ENCODE peak calls at places on chromosome 11, in ten cellular contexts. S is spleen; P is psoas muscle; K is neural progenitor cell; J is endodermal cell; X is fibroblast of lung; H is CD4-positive, alpha-beta T cell; E is GM20000; Z is AG10803; W is heart right ventricle. U is an unnamed sample.

GRCh38 chr11:11512929-11513328 is 108.9 kb downstream of the GALNT18 start:
- DNase-seq in S (no peak), P (no peak), K (no peak), J (no peak), X (no peak), H (no peak), E (no peak), Z (peak; percentile 1), W (no peak), U (no peak)

GRCh38 chr11:45665933-45666647 is 668 bp upstream of the CHST1 start:
- DNase-seq in S (no peak), P (peak; percentile 75), K (no peak), J (no peak), X (no peak), H (no peak), E (no peak), Z (no peak), W (no peak), U (no peak)

GRCh38 chr11:119107538-119108150 is 500 bp downstream of the C2CD2L start:
- DNase-seq in S (no peak), P (no peak), K (peak; percentile 52), J (peak; percentile 66), X (no peak), H (no peak), E (peak; percentile 59), Z (no peak), W (no peak), U (peak; percentile 93)

GRCh38 chr11:75463106-75463774 is 30.2 kb upstream of the KLHL35 start:
- DNase-seq in S (peak; percentile 74), P (no peak), K (no peak), J (no peak), X (no peak), H (no peak), E (no peak), Z (no peak), W (no peak), U (no peak)

GRCh38 chr11:112784323-112785073 is 176.7 kb upstream of the NCAM1 start:
- DNase-seq in S (no peak), P (peak; percentile 65), K (peak; percentile 39), J (peak; percentile 70), X (peak; percentile 95), H (no peak), E (no peak), Z (peak; percentile 94), W (peak; percentile 68), U (no peak)

GRCh38 chr11:116896211-116896610 is 58.8 kb upstream of the APOA1 start:
- DNase-seq in S (no peak), P (no peak), K (no peak), J (no peak), X (peak; percentile 36), H (no peak), E (no peak), Z (no peak), W (no peak), U (no peak)

GRCh38 chr11:29534831-29535230 is 482.0 kb downstream of the KCNA4 start:
- DNase-seq in S (no peak), P (no peak), K (no peak), J (no peak), X (peak; percentile 37), H (no peak), E (no peak), Z (peak; percentile 9), W (no peak), U (no peak)

GRCh38 chr11:17591293-17591692 is 44.2 kb downstream of the OTOG start:
- DNase-seq in S (peak; percentile 56), P (peak; percentile 35), K (no peak), J (peak; percentile 17), X (no peak), H (no peak), E (no peak), Z (no peak), W (no peak), U (no peak)

GRCh38 chr11:14372011-14372410 is 13.0 kb upstream of the RRAS2 start:
- DNase-seq in S (no peak), P (no peak), K (no peak), J (peak; percentile 66), X (no peak), H (no peak), E (no peak), Z (no peak), W (no peak), U (no peak)

GRCh38 chr11:14376920-14377319 is 17.9 kb upstream of the RRAS2 start:
- DNase-seq in S (no peak), P (no peak), K (no peak), J (peak; percentile 33), X (peak; percentile 18), H (no peak), E (no peak), Z (no peak), W (no peak), U (no peak)

GRCh38 chr11:14373941-14374646 is 15.1 kb upstream of the RRAS2 start:
- DNase-seq in S (no peak), P (peak; percentile 68), K (no peak), J (peak; percentile 34), X (peak; percentile 80), H (no peak), E (no peak), Z (peak; percentile 94), W (peak; percentile 48), U (no peak)

GRCh38 chr11:14378171-14378570 is 19.2 kb upstream of the RRAS2 start:
- DNase-seq in S (no peak), P (no peak), K (no peak), J (no peak), X (no peak), H (no peak), E (no peak), Z (no peak), W (no peak), U (no peak)

DNA sequence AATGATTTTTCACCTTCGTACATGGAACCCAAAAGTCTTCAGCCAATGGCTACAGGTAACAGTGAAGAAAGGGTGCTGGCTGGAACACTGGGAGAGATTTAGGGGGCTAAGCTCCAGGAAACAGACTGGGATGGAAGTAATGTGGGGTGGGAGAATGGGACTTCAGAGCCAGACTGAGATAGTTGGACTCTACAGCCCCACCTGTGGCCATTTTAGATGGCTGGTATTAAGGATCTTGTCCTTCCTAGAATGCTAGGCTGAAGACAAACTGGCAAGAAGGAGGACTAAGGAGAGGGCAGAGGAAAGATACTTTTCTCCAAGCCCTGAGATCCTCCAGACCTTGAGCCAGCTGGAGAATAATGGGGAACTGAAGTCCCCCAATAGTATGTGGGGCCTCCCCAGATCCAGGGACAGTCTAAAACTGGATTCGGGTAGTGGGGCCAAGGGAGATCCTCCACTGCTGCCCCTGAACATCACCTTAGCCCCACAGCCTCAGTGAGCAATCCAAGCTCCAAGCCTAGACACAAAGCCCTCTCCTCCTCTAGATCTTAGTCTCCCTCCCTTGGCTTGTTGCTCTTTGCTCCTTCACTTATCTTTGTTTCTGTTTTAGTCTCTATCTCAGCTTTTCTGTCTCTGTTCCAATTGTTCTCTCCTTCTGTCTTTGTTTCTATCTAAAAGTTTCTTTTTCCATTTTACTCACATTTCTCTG is 16.1 kb upstream of the RRAS2 start:
- DNase-seq in S (no peak), P (no peak), K (peak; percentile 40), J (peak; percentile 79), X (no peak), H (no peak), E (no peak), Z (no peak), W (no peak), U (no peak)
- TF ChIP-seq CTCF in S (no peak), P (peak; percentile 12), K (peak; percentile 46), J (peak; percentile 75), X (peak; percentile 8), H (no peak), E (no peak), Z (no peak), W (no peak), U (peak; percentile 37)

DNA sequence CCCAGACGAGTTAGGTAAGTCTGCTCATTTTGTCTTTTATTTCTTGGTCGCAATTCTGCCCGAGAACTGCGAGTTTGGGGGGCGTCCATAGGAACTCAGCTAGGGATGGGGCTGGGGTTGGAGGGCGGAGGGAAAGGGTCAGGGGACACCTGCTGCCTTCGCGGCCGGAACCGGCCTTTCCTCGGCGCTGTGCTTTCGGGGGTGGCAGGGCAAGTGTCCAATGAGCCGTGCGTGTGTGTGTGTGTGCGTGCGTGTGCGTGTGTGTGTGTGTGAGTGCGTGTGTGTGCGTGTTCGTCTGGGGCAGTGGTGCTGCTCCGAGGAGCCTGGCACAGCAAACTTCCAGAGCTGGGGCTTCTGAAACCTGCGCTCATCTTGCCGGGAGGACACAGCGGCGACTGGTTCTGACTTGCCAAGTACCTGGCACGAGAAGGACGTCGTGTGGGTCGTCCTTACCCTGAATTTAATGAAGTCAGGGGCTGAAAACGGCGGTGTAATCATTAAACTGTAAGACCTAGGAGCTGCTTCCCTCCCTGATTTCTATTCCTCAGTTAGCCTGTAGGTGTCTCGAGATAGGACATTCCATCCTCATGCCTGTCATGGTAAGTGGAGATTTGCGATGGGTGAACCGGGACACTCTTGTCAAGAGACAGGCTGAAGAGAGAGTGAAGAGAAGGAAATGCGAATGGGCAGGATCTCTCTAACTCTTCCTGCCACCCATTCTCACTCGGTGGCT is 27.0 kb upstream of the AMOTL1 start:
- DNase-seq in S (no peak), P (peak; percentile 70), K (peak; percentile 71), J (peak; percentile 79), X (peak; percentile 63), H (no peak), E (peak; percentile 76), Z (peak; percentile 67), W (peak; percentile 31), U (no peak)
- TF ChIP-seq CTCF in S (peak; percentile 39), P (peak; percentile 54), K (peak; percentile 58), J (peak; percentile 76), X (peak; percentile 37), H (no peak), E (no peak), Z (peak; percentile 71), W (peak; percentile 56), U (peak; percentile 76)

GRCh38 chr11:2142762-2143202 is 3.6 kb upstream of the IGF2 start:
- DNase-seq in S (no peak), P (no peak), K (no peak), J (no peak), X (peak; percentile 22), H (no peak), E (peak; percentile 83), Z (peak; percentile 8), W (no peak), U (no peak)

GRCh38 chr11:2142300-2142759 is 3.1 kb upstream of the IGF2 start:
- DNase-seq in S (no peak), P (peak; percentile 14), K (no peak), J (no peak), X (peak; percentile 14), H (no peak), E (no peak), Z (peak; percentile 25), W (no peak), U (no peak)

GRCh38 chr11:2146051-2146450 is 6.9 kb upstream of the IGF2 start:
- DNase-seq in S (no peak), P (no peak), K (no peak), J (no peak), X (no peak), H (no peak), E (no peak), Z (no peak), W (no peak), U (no peak)

GRCh38 chr11:2144549-2145220 is 5.5 kb upstream of the IGF2 start:
- DNase-seq in S (no peak), P (no peak), K (no peak), J (no peak), X (no peak), H (no peak), E (no peak), Z (no peak), W (no peak), U (no peak)

GRCh38 chr11:2143652-2144548 is 4.7 kb upstream of the IGF2 start:
- DNase-seq in S (no peak), P (no peak), K (peak; percentile 69), J (peak; percentile 64), X (no peak), H (no peak), E (no peak), Z (no peak), W (no peak), U (no peak)
- TF ChIP-seq CTCF in S (no peak), P (no peak), K (peak; percentile 39), J (peak; percentile 52), X (no peak), H (no peak), E (no peak), Z (no peak), W (peak; percentile 49), U (peak; percentile 43)

GRCh38 chr11:35115688-35116030 is 23.3 kb upstream of the CD44 start:
- DNase-seq in S (no peak), P (no peak), K (no peak), J (no peak), X (peak; percentile 38), H (no peak), E (no peak), Z (no peak), W (no peak), U (no peak)
- TF ChIP-seq CTCF in S (no peak), P (no peak), K (no peak), J (no peak), X (no peak), H (no peak), E (no peak), Z (no peak), W (no peak), U (no peak)